ENCODE peak calls at places on chromosome 19, in eight cellular contexts. M is choroid plexus epithelial cell, P is spleen, O is Peyer's patch, E is cardiac muscle cell, U is heart left ventricle, H is mucosa of descending colon, A is tibial artery. L is an unnamed sample.

GRCh38 chr19:54674021-54674617 is 11.3 kb downstream of the LILRB4 start:
- DNase-seq in H (no peak), M (peak), O (no peak), U (no peak), P (no peak), E (peak), A (no peak), L (no peak)

GRCh38 chr19:1252221-1252817 is 3.9 kb downstream of the MIDN start:
- DNase-seq in M (peak), U (peak), E (peak), H (peak), A (peak), O (peak), P (peak), L (peak)

GRCh38 chr19:1469936-1470863 is 8.8 kb downstream of the C19orf25 start:
- DNase-seq in A (no peak), H (peak), P (peak), O (peak), E (no peak), M (peak), U (peak), L (no peak)

GRCh38 chr19:51064534-51065220 is at the start of gene KLK13:
- DNase-seq in U (peak), E (peak), A (no peak), P (no peak), H (peak), O (no peak), M (no peak), L (no peak)

GRCh38 chr19:19262190-19263057 is 10.7 kb downstream of the TM6SF2 start:
- DNase-seq in A (no peak), H (no peak), P (no peak), M (no peak), U (no peak), O (no peak), E (no peak), L (no peak)

GRCh38 chr19:49896863-49897621 is at the start of gene IL4I1:
- DNase-seq in U (peak), P (peak), H (no peak), O (peak), E (peak), M (no peak), A (no peak), L (peak)

GRCh38 chr19:29091127-29091526 is 121.8 kb downstream of the UQCRFS1 start:
- DNase-seq in H (no peak), O (no peak), E (no peak), A (no peak), M (no peak), U (no peak), P (no peak), L (no peak)

GRCh38 chr19:44737238-44738160 is 11.0 kb upstream of the BCL3 start:
- DNase-seq in U (no peak), E (peak), H (no peak), M (peak), A (no peak), P (peak), O (no peak), L (peak)

GRCh38 chr19:34961775-34962174 is 2.3 kb downstream of the ZNF792 start:
- DNase-seq in E (no peak), P (no peak), M (no peak), O (no peak), U (no peak), A (no peak), H (no peak), L (no peak)
- H3K4me3 ChIP-seq in E (no peak), P (no peak), M (peak), O (no peak), U (peak), A (no peak), H (no peak), L (no peak)

GRCh38 chr19:38478273-38478971 is 44.9 kb downstream of the RYR1 start:
- DNase-seq in U (no peak), O (no peak), P (no peak), M (peak), H (no peak), A (no peak), E (peak), L (no peak)
- TF ChIP-seq CTCF in U (no peak), O (no peak), P (no peak), M (peak), H (no peak), A (no peak), E (peak), L (no peak)

GRCh38 chr19:55855160-55855559 is 18.8 kb downstream of the NLRP4 start:
- DNase-seq in P (no peak), O (no peak), H (no peak), E (no peak), A (no peak), U (no peak), M (no peak), L (no peak)
- H3K4me3 ChIP-seq in P (no peak), O (no peak), H (no peak), E (no peak), A (no peak), U (no peak), M (no peak), L (no peak)

DNA sequence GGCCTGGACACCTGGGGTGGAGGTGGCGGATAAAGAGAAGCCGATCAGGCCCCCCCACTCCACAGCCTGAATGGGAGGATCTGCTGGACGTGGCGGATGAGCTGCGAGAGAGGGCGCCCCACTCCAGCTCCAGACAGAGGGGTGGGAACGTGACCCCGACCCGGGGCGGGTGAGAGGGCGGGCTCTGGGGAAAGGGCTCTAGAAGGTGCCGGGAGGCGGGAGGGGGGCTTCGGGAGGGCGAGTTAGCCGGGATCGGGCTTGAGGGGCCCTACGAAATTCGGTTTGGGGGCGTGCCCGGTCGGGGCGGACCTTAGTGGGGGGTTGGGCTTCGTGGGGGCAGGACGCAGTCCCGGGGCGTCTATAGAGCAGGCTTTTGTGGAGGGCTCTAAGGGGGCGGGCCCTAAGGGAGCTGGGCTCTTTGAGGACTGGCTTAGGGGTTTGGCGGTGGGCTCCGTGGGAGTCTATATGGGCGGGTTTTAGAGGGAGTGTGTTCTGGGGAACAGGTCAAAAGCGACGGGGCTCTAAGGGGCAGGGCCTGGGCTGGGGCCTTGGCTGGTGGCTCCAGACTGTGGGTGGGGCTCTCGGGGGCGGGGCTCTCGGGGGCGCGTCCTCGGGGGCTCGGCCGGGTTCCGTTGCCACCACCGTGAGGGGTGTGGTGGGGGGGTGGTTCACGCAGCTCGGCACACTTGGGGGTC is 4.1 kb upstream of the NANOS3 start:
- DNase-seq in A (no peak), H (peak), M (no peak), U (peak), P (no peak), E (no peak), O (peak), L (no peak)
- TF ChIP-seq CTCF in A (no peak), H (no peak), M (peak), U (peak), P (no peak), E (peak), O (peak), L (peak)

DNA sequence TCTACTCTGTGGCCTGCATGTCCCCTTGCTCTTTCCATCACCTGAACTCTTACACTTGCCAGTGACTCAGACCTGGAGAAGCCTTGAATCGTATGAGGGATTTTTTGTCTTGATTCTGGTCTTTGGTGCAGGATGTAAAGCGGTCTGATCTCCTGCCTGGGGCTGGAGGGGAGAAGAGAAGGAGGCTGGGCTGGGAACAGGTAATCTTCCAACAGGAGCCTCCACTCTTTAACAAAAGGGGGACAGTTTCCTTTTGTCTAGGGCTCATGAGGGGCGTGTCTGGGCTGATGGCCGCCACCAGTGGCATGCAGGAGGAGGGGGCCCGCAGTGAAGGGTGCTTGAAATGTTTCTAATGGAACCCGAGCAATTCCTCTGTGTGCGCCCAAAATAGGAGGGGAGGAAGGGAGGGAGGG is 24.7 kb downstream of the NFIX start:
- DNase-seq in E (no peak), P (no peak), U (no peak), O (no peak), A (no peak), H (no peak), M (no peak), L (no peak)
- H3K4me3 ChIP-seq in E (no peak), P (no peak), U (no peak), O (no peak), A (peak), H (no peak), M (no peak), L (no peak)

DNA sequence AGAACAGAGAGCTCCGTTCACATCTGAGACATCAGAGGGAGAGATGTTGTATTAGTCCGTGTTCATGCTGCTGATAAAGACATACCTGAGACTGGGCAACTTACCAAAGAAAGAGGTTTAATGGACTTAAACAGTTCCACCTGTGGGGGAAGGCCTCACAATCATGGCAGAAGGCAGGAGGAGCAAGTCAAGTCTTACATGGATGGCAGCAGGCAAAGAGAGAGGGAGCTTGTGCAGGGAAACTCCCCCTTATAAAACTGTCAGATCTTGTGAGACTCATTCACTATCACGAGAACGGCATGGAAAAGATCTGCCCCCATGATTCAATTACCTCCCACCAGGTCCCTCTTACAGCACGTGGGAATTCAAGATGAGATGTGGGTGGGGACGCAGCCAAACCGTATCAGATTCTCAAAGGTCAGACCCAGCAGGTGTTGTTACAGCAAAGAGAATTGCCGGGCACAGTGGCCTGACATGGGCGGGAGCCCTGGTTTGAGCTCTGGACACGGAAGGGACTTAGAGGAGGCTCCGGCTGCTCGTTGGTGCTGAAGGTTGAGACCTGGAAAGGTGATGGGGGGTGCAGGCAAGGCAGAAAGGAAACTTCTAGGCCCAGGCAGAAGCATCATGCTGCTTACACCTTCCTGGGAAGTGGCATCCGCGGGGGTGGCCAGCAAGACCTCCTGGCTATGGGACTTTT is 33.1 kb downstream of the PEX11G start:
- DNase-seq in P (no peak), U (no peak), M (no peak), O (no peak), E (no peak), H (no peak), A (no peak), L (no peak)
- TF ChIP-seq CTCF in P (no peak), U (no peak), M (no peak), O (no peak), E (no peak), H (no peak), A (no peak), L (no peak)

DNA sequence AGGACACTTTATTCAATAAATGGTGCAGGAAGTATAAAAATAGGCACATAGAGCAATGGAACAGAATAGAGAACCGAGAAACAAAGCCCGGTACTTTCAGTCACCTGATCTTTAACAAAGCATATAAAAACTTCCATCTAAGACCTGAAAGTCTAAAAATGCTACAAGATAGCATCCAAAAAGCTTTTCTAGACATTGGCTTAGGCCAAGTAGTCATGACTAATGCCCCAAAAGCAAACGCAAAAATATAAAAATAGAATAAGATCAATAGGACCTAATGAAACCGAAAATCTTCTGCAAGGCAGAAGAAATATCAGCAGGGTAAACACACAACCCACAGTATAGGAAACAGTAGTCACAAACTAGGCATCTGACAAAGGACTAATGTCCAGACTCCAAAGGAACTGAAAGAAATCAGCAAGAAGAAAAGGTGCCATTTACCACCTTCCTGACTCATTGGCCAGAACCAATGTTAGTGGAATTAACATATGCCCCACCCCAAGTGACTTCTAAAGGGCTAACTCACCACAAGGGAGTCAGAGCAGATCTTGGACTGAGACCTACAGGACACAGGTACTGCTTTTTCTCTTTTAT is 40.8 kb upstream of the CEACAM21 start:
- DNase-seq in H (no peak), E (no peak), P (no peak), U (no peak), O (no peak), M (no peak), A (no peak), L (no peak)
- H3K4me3 ChIP-seq in H (no peak), E (no peak), P (no peak), U (no peak), O (peak), M (no peak), A (no peak), L (no peak)

DNA sequence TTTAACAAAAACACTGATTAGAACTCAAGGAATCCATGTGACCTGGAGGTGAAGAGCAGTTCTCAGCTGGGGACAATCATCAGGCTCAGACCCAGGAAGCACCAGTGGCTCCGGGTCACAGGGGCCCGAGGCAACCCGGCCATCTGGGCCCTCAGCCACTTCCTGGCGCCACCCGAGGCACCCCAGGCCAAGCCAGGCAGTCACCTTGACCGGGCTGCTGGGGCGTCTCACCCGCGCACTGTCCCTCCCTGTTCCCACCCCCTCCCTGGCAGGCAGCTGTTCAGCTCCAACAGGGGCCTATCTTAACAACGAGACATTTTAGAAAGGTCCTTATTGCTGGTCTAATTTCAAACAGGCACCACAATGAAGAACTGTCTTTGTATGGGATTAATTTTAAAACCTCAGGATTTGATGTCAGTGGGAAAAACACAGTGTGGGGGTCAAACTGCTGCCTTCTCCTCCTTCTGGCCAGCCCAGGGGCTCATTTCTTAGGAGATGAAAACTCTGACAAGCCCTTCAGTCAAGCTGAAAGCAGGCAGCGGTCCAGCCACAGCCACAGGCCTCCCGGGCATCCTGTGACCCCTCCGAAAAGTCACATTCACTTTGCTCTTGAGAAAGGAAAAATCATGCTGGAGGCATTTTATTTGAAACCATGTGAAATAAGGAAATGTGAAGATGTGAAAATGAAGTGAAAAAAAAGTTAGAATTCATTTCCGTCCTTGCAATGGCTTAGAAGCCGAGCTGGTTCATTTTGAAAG is 83.3 kb downstream of the KCTD15 start:
- DNase-seq in H (no peak), A (no peak), M (peak), P (peak), U (peak), O (no peak), E (no peak), L (peak)
- TF ChIP-seq CTCF in H (no peak), A (no peak), M (no peak), P (no peak), U (no peak), O (no peak), E (no peak), L (no peak)

DNA sequence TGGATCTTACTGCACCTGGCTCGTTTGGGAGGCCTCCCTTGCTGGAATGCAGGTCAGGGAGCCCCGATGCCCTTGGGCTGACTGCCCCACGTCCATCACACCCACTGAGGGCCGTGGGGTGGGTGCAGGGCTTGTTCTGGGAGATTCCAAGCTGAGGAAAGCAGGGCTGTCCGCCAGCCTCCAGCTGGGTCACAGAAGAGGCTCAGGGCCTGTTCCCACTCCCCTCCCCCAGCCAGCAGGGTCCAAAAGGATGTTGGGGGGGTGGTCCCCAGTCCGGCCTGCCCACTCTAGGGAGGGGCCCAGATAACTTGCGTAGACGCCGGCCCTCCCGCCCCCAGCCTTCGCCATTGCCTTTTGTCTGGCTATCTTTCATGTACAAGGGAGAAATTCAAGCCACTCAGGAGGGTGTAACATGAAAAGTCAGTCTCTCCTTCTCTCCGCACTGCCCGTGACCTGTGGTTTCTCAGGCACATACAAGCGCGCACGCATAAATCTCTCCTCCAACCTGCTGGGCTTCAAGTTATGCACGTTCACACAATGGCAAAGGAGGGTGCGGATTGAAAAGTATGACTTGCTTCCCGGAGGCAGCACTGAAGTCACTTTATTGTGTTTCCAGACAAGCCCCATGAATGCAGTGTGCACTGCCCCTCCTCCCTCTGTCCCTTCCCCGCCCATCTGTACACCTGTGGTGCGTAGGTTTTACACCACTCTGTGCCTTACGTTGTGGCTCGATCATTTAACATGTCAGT is 20.2 kb downstream of the CARM1 start:
- DNase-seq in A (no peak), O (peak), P (no peak), E (peak), M (no peak), U (no peak), H (peak), L (no peak)
- H3K4me3 ChIP-seq in A (no peak), O (no peak), P (no peak), E (no peak), M (no peak), U (no peak), H (no peak), L (no peak)

DNA sequence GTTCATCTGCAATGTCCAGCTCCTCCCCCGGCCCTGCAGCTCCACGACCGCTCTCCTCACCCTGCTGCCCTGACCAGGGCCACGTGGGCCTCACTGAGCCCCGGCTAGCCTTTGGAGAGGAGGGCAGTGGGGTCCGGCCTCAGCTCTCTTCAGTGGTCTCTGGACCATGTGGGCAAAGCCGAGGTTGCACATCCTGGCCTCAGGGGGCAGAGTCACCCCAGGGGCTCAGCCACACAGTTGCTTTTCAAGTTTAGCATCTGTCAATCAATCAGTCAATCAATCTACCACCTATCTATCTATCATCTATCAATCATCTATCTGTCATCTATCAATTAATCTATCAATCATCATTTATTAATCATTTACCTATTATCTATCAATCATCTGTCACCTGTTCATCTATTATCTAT is 3.0 kb upstream of the DIRAS1 start:
- DNase-seq in O (no peak), U (no peak), A (no peak), P (no peak), H (no peak), M (no peak), E (no peak), L (no peak)
- TF ChIP-seq CTCF in O (no peak), U (no peak), A (no peak), P (no peak), H (no peak), M (peak), E (peak), L (peak)